ENCODE peak calls at places on chromosomes 12 and 14, in six cellular contexts. A is upper lobe of left lung, B is esophagus muscularis mucosa, H is heart left ventricle, K is stomach, J is suprapubic skin. S is an unnamed sample.

GRCh38 chr12:40336573-40337199 is 111.9 kb downstream of the LRRK2 start:
- DNase-seq in B (no peak), H (no peak), J (no peak), K (no peak), A (no peak), S (no peak)

GRCh38 chr12:26327975-26328635 is 132.7 kb downstream of the SSPN start:
- DNase-seq in A (no peak), H (no peak), J (no peak), K (no peak), B (no peak), S (no peak)

GRCh38 chr12:124681779-124682391 is 114.5 kb upstream of the NCOR2 start:
- DNase-seq in A (no peak), B (peak; percentile 94), K (no peak), H (peak; percentile 67), J (no peak), S (no peak)

GRCh38 chr12:8697120-8697475 is 693 bp upstream of the RIMKLB start:
- DNase-seq in B (no peak), K (no peak), H (no peak), A (peak; percentile 90), J (no peak), S (no peak)

GRCh38 chr14:41154143-41154807 is 452.4 kb upstream of the LRFN5 start:
- DNase-seq in A (peak; percentile 76), B (no peak), K (no peak), H (no peak), J (no peak), S (no peak)

GRCh38 chr12:100427078-100427477 is 46.6 kb upstream of the NR1H4 start:
- DNase-seq in J (no peak), B (no peak), A (no peak), K (no peak), H (no peak), S (no peak)

GRCh38 chr14:32728957-32729356 is 209.7 kb upstream of the NPAS3 start:
- DNase-seq in K (no peak), A (no peak), H (no peak), J (no peak), B (no peak), S (no peak)

GRCh38 chr12:26126340-26127284 is 1.8 kb upstream of the BHLHE41 start:
- DNase-seq in J (peak; percentile 89), K (peak; percentile 86), A (peak; percentile 96), H (peak; percentile 90), B (peak; percentile 95), S (no peak)

GRCh38 chr12:71871116-71871515 is 31.6 kb downstream of the TBC1D15 start:
- DNase-seq in K (no peak), A (no peak), H (no peak), J (no peak), B (no peak), S (no peak)

GRCh38 chr14:37673439-37673838 is 78.0 kb downstream of the TTC6 start:
- DNase-seq in B (no peak), K (no peak), A (no peak), H (no peak), J (no peak), S (no peak)

GRCh38 chr14:57865450-57866198 is at the start of gene SLC35F4:
- DNase-seq in A (peak; percentile 75), H (no peak), B (no peak), J (no peak), K (no peak), S (no peak)

GRCh38 chr14:83529531-83529930 is 1995.9 kb upstream of the SEL1L start:
- DNase-seq in H (no peak), A (no peak), J (no peak), B (no peak), K (no peak), S (no peak)

GRCh38 chr14:46661728-46662127 is 10.1 kb upstream of the RPL10L start:
- DNase-seq in A (no peak), K (no peak), B (no peak), J (no peak), H (no peak), S (no peak)

GRCh38 chr12:94753071-94753779 is 102.9 kb upstream of the TMCC3 start:
- DNase-seq in B (no peak), K (no peak), J (no peak), A (no peak), H (no peak), S (no peak)

GRCh38 chr12:12916135-12916956 is 25.0 kb downstream of the GPRC5A start:
- DNase-seq in J (peak; percentile 93), B (peak; percentile 97), K (peak; percentile 88), H (peak; percentile 84), A (no peak), S (no peak)

GRCh38 chr12:29148065-29148957 is 767 bp upstream of the FAR2 start:
- DNase-seq in H (peak; percentile 66), J (peak; percentile 80), B (no peak), K (no peak), A (no peak), S (no peak)

GRCh38 chr12:25811656-25812126 is 146.8 kb upstream of the RASSF8 start:
- DNase-seq in B (no peak), J (no peak), K (no peak), A (no peak), H (no peak), S (no peak)

GRCh38 chr12:100675432-100675831 is 101.9 kb downstream of the GAS2L3 start:
- DNase-seq in K (no peak), J (no peak), H (peak; percentile 54), B (no peak), A (no peak), S (no peak)

GRCh38 chr12:105083551-105084105 is 630 bp downstream of the ALDH1L2 start:
- DNase-seq in A (no peak), H (peak; percentile 33), B (peak; percentile 94), J (peak; percentile 81), K (peak; percentile 58), S (no peak)

GRCh38 chr12:105089817-105090216 is 5.6 kb upstream of the ALDH1L2 start:
- DNase-seq in H (no peak), A (no peak), B (no peak), J (no peak), K (no peak), S (no peak)

GRCh38 chr12:105083041-105083440 is 1.2 kb downstream of the ALDH1L2 start:
- DNase-seq in A (no peak), H (no peak), K (no peak), J (no peak), B (no peak), S (no peak)

GRCh38 chr12:105085537-105085936 is 1.3 kb upstream of the ALDH1L2 start:
- DNase-seq in B (no peak), H (no peak), J (no peak), K (no peak), A (no peak), S (no peak)

GRCh38 chr12:105084251-105085250 is at the start of gene ALDH1L2:
- DNase-seq in B (peak; percentile 95), K (peak; percentile 88), H (peak; percentile 82), A (peak; percentile 96), J (peak; percentile 89), S (peak; percentile 91)
- TF ChIP-seq POLR2A in B (no peak), K (no peak), H (no peak), A (no peak), J (no peak), S (no peak)

GRCh38 chr14:19900999-19901398 is 19.4 kb upstream of the OR4K5 start:
- DNase-seq in B (no peak), J (no peak), K (no peak), A (no peak), H (no peak), S (no peak)

GRCh38 chr14:19902409-19902808 is 18.0 kb upstream of the OR4K5 start:
- DNase-seq in H (no peak), A (no peak), K (no peak), B (no peak), J (no peak), S (no peak)

GRCh38 chr14:19911114-19911513 is 9.3 kb upstream of the OR4K5 start:
- DNase-seq in J (no peak), K (no peak), H (no peak), A (no peak), B (no peak), S (no peak)

DNA sequence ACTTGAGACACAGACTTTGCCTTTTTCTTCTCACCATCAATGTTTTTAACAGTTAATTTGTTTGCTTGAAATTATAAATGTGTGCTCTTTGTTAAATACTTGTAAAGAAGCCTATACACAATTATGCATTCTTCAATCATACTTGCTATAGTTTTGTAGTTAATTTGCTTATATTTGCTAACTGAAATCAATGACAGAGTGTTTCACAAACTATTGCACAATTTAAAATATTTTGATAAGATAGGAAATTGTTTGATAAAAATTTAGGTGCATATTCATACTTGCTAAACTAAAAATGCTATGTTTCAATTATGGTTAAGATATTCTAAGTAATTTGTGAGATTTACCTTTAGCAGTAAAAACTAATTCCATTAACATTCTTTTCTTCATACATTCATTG is 13.7 kb upstream of the OR4K5 start:
- DNase-seq in B (no peak), K (no peak), J (no peak), A (no peak), H (no peak), S (no peak)
- H3K9me3 ChIP-seq in B (no peaks in the 10 kb centered on the region), K (peaks cover 22% of the 10 kb centered on the region), J (peaks cover 13% of the 10 kb centered on the region), A (no peaks in the 10 kb centered on the region), H (no peaks in the 10 kb centered on the region), S (no peaks in the 10 kb centered on the region)

DNA sequence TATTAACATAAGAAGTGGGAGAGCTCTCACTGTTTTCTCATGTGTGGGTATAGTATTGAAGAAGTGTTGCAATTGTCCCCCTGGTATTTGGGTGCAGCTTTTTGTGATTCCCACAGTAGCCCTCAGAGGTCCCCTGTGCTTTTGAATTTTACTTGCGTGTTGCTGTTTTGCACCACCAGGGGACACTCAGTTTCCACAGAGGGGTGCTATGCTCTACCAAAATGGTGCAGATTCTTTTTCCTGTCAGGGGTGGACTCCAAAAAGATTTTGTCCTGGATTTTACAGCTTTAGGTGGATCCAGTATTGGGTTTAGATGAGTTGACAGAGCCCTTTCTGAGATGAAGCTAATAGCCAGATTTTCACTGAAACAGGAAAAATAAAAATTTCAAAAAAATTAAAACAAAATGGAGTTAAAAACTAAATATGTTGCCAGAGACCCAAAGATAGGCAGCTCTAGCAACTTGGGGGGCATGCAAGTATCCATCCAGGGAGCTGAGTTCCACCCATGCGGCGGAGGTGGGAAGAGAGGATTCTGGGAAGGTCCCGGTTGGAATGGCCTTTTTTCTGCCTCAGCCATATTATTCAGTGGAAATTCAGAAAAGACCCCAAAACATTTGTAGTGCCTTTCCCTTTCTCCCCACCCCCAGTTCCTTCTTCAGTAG is 50.2 kb downstream of the TTLL5 start:
- DNase-seq in H (peak; percentile 30), A (no peak), J (no peak), B (no peak), K (peak; percentile 40), S (no peak)
- TF ChIP-seq POLR2A in H (no peak), A (no peak), J (no peak), B (no peak), K (no peak), S (no peak)

DNA sequence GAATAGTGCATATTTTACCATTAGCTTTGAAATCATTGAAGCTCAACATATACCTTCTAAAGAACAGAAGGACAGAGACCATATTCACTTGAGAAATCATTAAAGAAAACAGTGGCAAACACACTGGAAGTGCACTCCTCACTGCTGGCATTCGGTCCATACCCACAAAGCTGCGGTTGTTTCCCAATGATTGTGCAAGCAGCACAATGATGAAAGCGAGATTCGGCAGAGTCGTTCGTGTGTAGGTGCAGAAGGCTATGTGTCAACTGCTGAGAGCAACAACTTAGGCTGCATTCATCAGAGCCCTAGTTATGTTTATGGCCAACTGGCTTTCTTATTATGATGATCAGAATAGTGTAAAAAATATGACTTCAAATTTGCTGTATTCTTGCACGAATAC is 688.5 kb downstream of the NOVA1 start:
- DNase-seq in K (no peak), J (no peak), A (no peak), H (no peak), B (no peak), S (no peak)
- H3K9me3 ChIP-seq in K (no peaks in the 10 kb centered on the region), J (no peaks in the 10 kb centered on the region), A (no peaks in the 10 kb centered on the region), H (no peaks in the 10 kb centered on the region), B (no peaks in the 10 kb centered on the region), S (no peaks in the 10 kb centered on the region)